ENCODE peak calls at places on chromosomes 6 and 20, in nine cellular contexts. B is thyroid gland; G is retinal pigment epithelial cell; E is left cardiac atrium; R is HL-60; N is stimulated activated CD4-positive, alpha-beta T cell treated with anti-CD3 and anti-CD28 coated beads, Interleukin-1b, Interleukin-23, amount 100 ng/mL, for 24 hours; O is lower leg skin; X is NCI-H2081 treated with DMSO at 0.1 percent for 48 hours; V is dorsolateral prefrontal cortex. A is an unnamed sample.

GRCh38 chr20:17725094-17725835 is 25.5 kb downstream of the BANF2 start:
- DNase-seq in B (peak), G (no peak), E (no peak), R (no peak), N (no peak), O (no peak), X (no peak), V (no peak), A (no peak)

GRCh38 chr6:73339340-73339739 is 14.7 kb downstream of the DPPA5 start:
- DNase-seq in B (no peak), G (no peak), E (no peak), R (no peak), N (no peak), O (no peak), X (no peak), V (no peak), A (no peak)

GRCh38 chr6:98716341-98716740 is 118.0 kb upstream of the POU3F2 start:
- DNase-seq in B (no peak), G (no peak), E (no peak), R (no peak), N (no peak), O (no peak), X (no peak), V (no peak), A (no peak)

GRCh38 chr6:138159246-138159645 is 2.5 kb upstream of the ARFGEF3 start:
- DNase-seq in B (no peak), G (no peak), E (no peak), R (no peak), N (no peak), O (no peak), X (no peak), V (no peak), A (no peak)

GRCh38 chr6:3540253-3540820 is 83.5 kb upstream of the SLC22A23 start:
- DNase-seq in B (no peak), G (no peak), E (no peak), R (no peak), N (no peak), O (no peak), X (no peak), V (no peak), A (no peak)

GRCh38 chr20:45727044-45727443 is 4.9 kb downstream of the SPINT4 start:
- DNase-seq in B (no peak), G (no peak), E (no peak), R (no peak), N (no peak), O (no peak), X (no peak), V (no peak), A (no peak)

GRCh38 chr6:16819752-16820151 is 58.5 kb upstream of the ATXN1 start:
- DNase-seq in B (no peak), G (no peak), E (no peak), R (no peak), N (no peak), O (no peak), X (no peak), V (peak), A (no peak)

GRCh38 chr6:130969807-130970491 is 93.1 kb downstream of the EPB41L2 start:
- DNase-seq in B (peak), G (no peak), E (peak), R (no peak), N (no peak), O (peak), X (no peak), V (no peak), A (no peak)

GRCh38 chr20:44970243-44970757 is 4.0 kb downstream of the STK4 start:
- DNase-seq in B (no peak), G (no peak), E (no peak), R (no peak), N (no peak), O (no peak), X (no peak), V (no peak), A (no peak)

GRCh38 chr6:160221423-160221822 is 37.2 kb downstream of the SLC22A2 start:
- DNase-seq in B (no peak), G (no peak), E (no peak), R (peak), N (no peak), O (no peak), X (no peak), V (no peak), A (no peak)

GRCh38 chr6:124119591-124119990 is 315.9 kb downstream of the NKAIN2 start:
- DNase-seq in B (no peak), G (no peak), E (no peak), R (no peak), N (no peak), O (no peak), X (no peak), V (peak), A (no peak)

A was measured in hippocampal formation.